ENCODE peak calls at places on chromosome 1, in nine cellular contexts. One of them, this sample, is unnamed.
A peak's percentile ranks its signal among the peaks of the same experiment; 100 is the strongest.

GRCh38 chr1:219173758-219174671 is at the start of gene LYPLAL1:
- DNase-seq in cardiac fibroblast: peak; percentile 94
- DNase-seq in fibroblast of pulmonary artery: peak; percentile 93
- DNase-seq in epithelial cell of esophagus: peak; percentile 86
- DNase-seq in right atrium auricular region: peak; percentile 90
- DNase-seq in left lung: peak; percentile 97
- DNase-seq in AG10803: peak; percentile 85
- DNase-seq in AG04449: no peak
- DNase-seq in astrocyte of the spinal cord: peak; percentile 89
- DNase-seq in this sample: peak; percentile 91

GRCh38 chr1:228219962-228220780 is 12.3 kb downstream of the OBSCN start:
- DNase-seq in cardiac fibroblast: no peak
- DNase-seq in fibroblast of pulmonary artery: no peak
- DNase-seq in epithelial cell of esophagus: no peak
- DNase-seq in right atrium auricular region: peak; percentile 52
- DNase-seq in left lung: no peak
- DNase-seq in AG10803: no peak
- DNase-seq in AG04449: no peak
- DNase-seq in astrocyte of the spinal cord: no peak
- DNase-seq in this sample: no peak

GRCh38 chr1:9438431-9439073 is 100.7 kb upstream of the SLC25A33 start:
- DNase-seq in cardiac fibroblast: peak; percentile 89
- DNase-seq in fibroblast of pulmonary artery: peak; percentile 97
- DNase-seq in epithelial cell of esophagus: peak; percentile 85
- DNase-seq in right atrium auricular region: peak; percentile 87
- DNase-seq in left lung: no peak
- DNase-seq in AG10803: peak; percentile 79
- DNase-seq in AG04449: peak; percentile 10
- DNase-seq in astrocyte of the spinal cord: peak; percentile 78
- DNase-seq in this sample: peak; percentile 88

GRCh38 chr1:78658901-78659300 is 9.3 kb downstream of the IFI44 start:
- DNase-seq in cardiac fibroblast: peak; percentile 48
- DNase-seq in fibroblast of pulmonary artery: peak; percentile 11
- DNase-seq in epithelial cell of esophagus: no peak
- DNase-seq in right atrium auricular region: no peak
- DNase-seq in left lung: no peak
- DNase-seq in AG10803: no peak
- DNase-seq in AG04449: no peak
- DNase-seq in astrocyte of the spinal cord: no peak
- DNase-seq in this sample: no peak

GRCh38 chr1:186875874-186876273 is 47.1 kb downstream of the PLA2G4A start:
- DNase-seq in cardiac fibroblast: no peak
- DNase-seq in fibroblast of pulmonary artery: no peak
- DNase-seq in epithelial cell of esophagus: peak; percentile 55
- DNase-seq in right atrium auricular region: no peak
- DNase-seq in left lung: no peak
- DNase-seq in AG10803: no peak
- DNase-seq in AG04449: no peak
- DNase-seq in astrocyte of the spinal cord: no peak
- DNase-seq in this sample: no peak

GRCh38 chr1:110872745-110873435 is at the start of gene CD53:
- DNase-seq in cardiac fibroblast: no peak
- DNase-seq in fibroblast of pulmonary artery: no peak
- DNase-seq in epithelial cell of esophagus: no peak
- DNase-seq in right atrium auricular region: no peak
- DNase-seq in left lung: no peak
- DNase-seq in AG10803: no peak
- DNase-seq in AG04449: no peak
- DNase-seq in astrocyte of the spinal cord: no peak
- DNase-seq in this sample: no peak

GRCh38 chr1:193774536-193775323 is 588.3 kb upstream of the B3GALT2 start:
- DNase-seq in cardiac fibroblast: no peak
- DNase-seq in fibroblast of pulmonary artery: no peak
- DNase-seq in epithelial cell of esophagus: no peak
- DNase-seq in right atrium auricular region: no peak
- DNase-seq in left lung: no peak
- DNase-seq in AG10803: no peak
- DNase-seq in AG04449: no peak
- DNase-seq in astrocyte of the spinal cord: no peak
- DNase-seq in this sample: no peak

GRCh38 chr1:161084205-161084988 is 5.0 kb downstream of the NECTIN4 start:
- DNase-seq in cardiac fibroblast: peak; percentile 26
- DNase-seq in fibroblast of pulmonary artery: peak; percentile 25
- DNase-seq in epithelial cell of esophagus: peak; percentile 45
- DNase-seq in right atrium auricular region: no peak
- DNase-seq in left lung: no peak
- DNase-seq in AG10803: peak; percentile 35
- DNase-seq in AG04449: no peak
- DNase-seq in astrocyte of the spinal cord: peak; percentile 37
- DNase-seq in this sample: peak; percentile 45

GRCh38 chr1:91523462-91523861 is 22.8 kb downstream of the CDC7 start:
- DNase-seq in cardiac fibroblast: peak; percentile 45
- DNase-seq in fibroblast of pulmonary artery: peak; percentile 22
- DNase-seq in epithelial cell of esophagus: no peak
- DNase-seq in right atrium auricular region: no peak
- DNase-seq in left lung: no peak
- DNase-seq in AG10803: peak; percentile 6
- DNase-seq in AG04449: no peak
- DNase-seq in astrocyte of the spinal cord: no peak
- DNase-seq in this sample: peak; percentile 44

GRCh38 chr1:227072991-227073390 is 132.9 kb downstream of the COQ8A start:
- DNase-seq in cardiac fibroblast: peak; percentile 8
- DNase-seq in fibroblast of pulmonary artery: peak; percentile 39
- DNase-seq in epithelial cell of esophagus: peak; percentile 72
- DNase-seq in right atrium auricular region: no peak
- DNase-seq in left lung: no peak
- DNase-seq in AG10803: no peak
- DNase-seq in AG04449: no peak
- DNase-seq in astrocyte of the spinal cord: peak; percentile 39
- DNase-seq in this sample: peak; percentile 21

GRCh38 chr1:13760340-13760739 is 60.4 kb downstream of the PRDM2 start:
- DNase-seq in cardiac fibroblast: no peak
- DNase-seq in fibroblast of pulmonary artery: no peak
- DNase-seq in epithelial cell of esophagus: no peak
- DNase-seq in right atrium auricular region: no peak
- DNase-seq in left lung: no peak
- DNase-seq in AG10803: no peak
- DNase-seq in AG04449: no peak
- DNase-seq in astrocyte of the spinal cord: no peak
- DNase-seq in this sample: no peak

GRCh38 chr1:205484985-205485967 is 19.2 kb upstream of the CDK18 start:
- DNase-seq in cardiac fibroblast: peak; percentile 79
- DNase-seq in fibroblast of pulmonary artery: peak; percentile 72
- DNase-seq in epithelial cell of esophagus: peak; percentile 75
- DNase-seq in right atrium auricular region: no peak
- DNase-seq in left lung: no peak
- DNase-seq in AG10803: peak; percentile 58
- DNase-seq in AG04449: no peak
- DNase-seq in astrocyte of the spinal cord: peak; percentile 67
- DNase-seq in this sample: peak; percentile 70
- TF ChIP-seq CTCF in cardiac fibroblast: peak; percentile 91
- TF ChIP-seq CTCF in fibroblast of pulmonary artery: peak; percentile 94
- TF ChIP-seq CTCF in epithelial cell of esophagus: peak; percentile 92
- TF ChIP-seq CTCF in right atrium auricular region: peak; percentile 95
- TF ChIP-seq CTCF in left lung: peak; percentile 95
- TF ChIP-seq CTCF in AG10803: peak; percentile 85
- TF ChIP-seq CTCF in AG04449: peak; percentile 89
- TF ChIP-seq CTCF in astrocyte of the spinal cord: peak; percentile 95
- TF ChIP-seq CTCF in this sample: peak; percentile 94

GRCh38 chr1:44416408-44416807 is 11.4 kb downstream of the RNF220 start:
- DNase-seq in cardiac fibroblast: no peak
- DNase-seq in fibroblast of pulmonary artery: no peak
- DNase-seq in epithelial cell of esophagus: no peak
- DNase-seq in right atrium auricular region: no peak
- DNase-seq in left lung: no peak
- DNase-seq in AG10803: no peak
- DNase-seq in AG04449: no peak
- DNase-seq in astrocyte of the spinal cord: no peak
- DNase-seq in this sample: no peak
- H3K4me3 ChIP-seq in cardiac fibroblast: no peak overlapping the region
- H3K4me3 ChIP-seq in fibroblast of pulmonary artery: no peak overlapping the region
- H3K4me3 ChIP-seq in epithelial cell of esophagus: no peak overlapping the region
- H3K4me3 ChIP-seq in right atrium auricular region: no peak overlapping the region
- H3K4me3 ChIP-seq in left lung: no peak overlapping the region
- H3K4me3 ChIP-seq in AG10803: no peak overlapping the region
- H3K4me3 ChIP-seq in AG04449: no peak overlapping the region
- H3K4me3 ChIP-seq in astrocyte of the spinal cord: no peak overlapping the region
- H3K4me3 ChIP-seq in this sample: no peak overlapping the region

GRCh38 chr1:94530373-94530878 is 11.1 kb downstream of the F3 start:
- DNase-seq in cardiac fibroblast: no peak
- DNase-seq in fibroblast of pulmonary artery: no peak
- DNase-seq in epithelial cell of esophagus: peak; percentile 49
- DNase-seq in right atrium auricular region: no peak
- DNase-seq in left lung: no peak
- DNase-seq in AG10803: peak; percentile 50
- DNase-seq in AG04449: no peak
- DNase-seq in astrocyte of the spinal cord: no peak
- DNase-seq in this sample: no peak

GRCh38 chr1:94529416-94529815 is 12.1 kb downstream of the F3 start:
- DNase-seq in cardiac fibroblast: no peak
- DNase-seq in fibroblast of pulmonary artery: no peak
- DNase-seq in epithelial cell of esophagus: peak; percentile 40
- DNase-seq in right atrium auricular region: no peak
- DNase-seq in left lung: no peak
- DNase-seq in AG10803: no peak
- DNase-seq in AG04449: no peak
- DNase-seq in astrocyte of the spinal cord: no peak
- DNase-seq in this sample: no peak

GRCh38 chr1:94531664-94532063 is 9.9 kb downstream of the F3 start:
- DNase-seq in cardiac fibroblast: no peak
- DNase-seq in fibroblast of pulmonary artery: no peak
- DNase-seq in epithelial cell of esophagus: peak; percentile 47
- DNase-seq in right atrium auricular region: no peak
- DNase-seq in left lung: no peak
- DNase-seq in AG10803: no peak
- DNase-seq in AG04449: no peak
- DNase-seq in astrocyte of the spinal cord: no peak
- DNase-seq in this sample: no peak

GRCh38 chr1:94528826-94529225 is 12.7 kb downstream of the F3 start:
- DNase-seq in cardiac fibroblast: no peak
- DNase-seq in fibroblast of pulmonary artery: no peak
- DNase-seq in epithelial cell of esophagus: peak; percentile 75
- DNase-seq in right atrium auricular region: no peak
- DNase-seq in left lung: no peak
- DNase-seq in AG10803: no peak
- DNase-seq in AG04449: no peak
- DNase-seq in astrocyte of the spinal cord: no peak
- DNase-seq in this sample: no peak

DNA sequence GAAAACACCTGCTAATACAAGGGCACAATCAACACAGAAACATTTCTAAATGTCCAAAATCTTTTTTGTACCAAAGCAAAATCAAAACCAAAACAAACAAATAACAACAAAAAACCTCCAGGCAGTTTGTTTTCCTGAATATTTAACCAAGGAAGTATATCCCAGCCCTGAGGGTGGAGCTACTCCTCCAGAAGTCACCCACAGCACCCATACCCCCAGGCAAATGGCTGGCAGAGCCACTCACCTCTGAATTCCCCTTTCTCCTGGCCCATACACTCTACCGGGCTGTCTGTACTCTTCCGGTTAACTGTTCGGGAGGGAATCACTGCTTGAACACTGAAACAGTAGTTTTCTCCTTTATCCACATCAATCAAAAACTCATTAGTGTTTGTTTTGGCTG is 9.5 kb downstream of the F3 start:
- DNase-seq in cardiac fibroblast: no peak
- DNase-seq in fibroblast of pulmonary artery: no peak
- DNase-seq in epithelial cell of esophagus: peak; percentile 63
- DNase-seq in right atrium auricular region: no peak
- DNase-seq in left lung: no peak
- DNase-seq in AG10803: no peak
- DNase-seq in AG04449: no peak
- DNase-seq in astrocyte of the spinal cord: no peak
- DNase-seq in this sample: no peak
- TF ChIP-seq CTCF in cardiac fibroblast: no peak
- TF ChIP-seq CTCF in fibroblast of pulmonary artery: peak; percentile 6
- TF ChIP-seq CTCF in epithelial cell of esophagus: no peak
- TF ChIP-seq CTCF in right atrium auricular region: no peak
- TF ChIP-seq CTCF in left lung: no peak
- TF ChIP-seq CTCF in AG10803: peak; percentile 17
- TF ChIP-seq CTCF in AG04449: no peak
- TF ChIP-seq CTCF in astrocyte of the spinal cord: no peak
- TF ChIP-seq CTCF in this sample: no peak

DNA sequence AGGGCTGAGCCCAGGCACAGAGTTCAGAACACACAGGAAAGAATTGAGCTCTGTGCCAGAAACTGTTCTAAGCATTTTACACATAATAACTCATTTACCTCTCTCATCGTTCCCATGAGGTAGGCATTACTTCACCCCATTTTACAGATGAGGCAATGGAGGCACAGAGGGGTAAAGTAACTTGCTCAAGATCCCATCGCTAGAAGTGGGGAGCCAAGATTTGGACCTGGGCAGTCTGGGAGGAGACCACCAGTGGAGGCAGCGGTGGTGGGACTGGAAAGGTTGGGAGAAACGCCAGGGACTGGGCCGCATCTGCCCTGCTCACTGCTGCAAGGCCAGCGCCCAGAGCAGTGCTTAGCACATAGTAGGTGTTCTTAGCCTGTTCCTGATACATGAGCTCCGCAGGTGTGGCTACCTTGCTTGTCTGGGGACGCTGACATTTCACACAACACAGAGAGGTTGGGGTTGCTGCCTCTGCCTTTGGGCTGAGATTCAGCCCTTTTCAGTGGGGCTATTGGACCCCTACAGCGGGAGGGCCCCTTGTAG is 27.8 kb upstream of the EPS8L3 start:
- DNase-seq in cardiac fibroblast: no peak
- DNase-seq in fibroblast of pulmonary artery: no peak
- DNase-seq in epithelial cell of esophagus: no peak
- DNase-seq in right atrium auricular region: no peak
- DNase-seq in left lung: no peak
- DNase-seq in AG10803: no peak
- DNase-seq in AG04449: no peak
- DNase-seq in astrocyte of the spinal cord: no peak
- DNase-seq in this sample: no peak
- H3K4me3 ChIP-seq in cardiac fibroblast: no peak overlapping the region
- H3K4me3 ChIP-seq in fibroblast of pulmonary artery: no peak overlapping the region
- H3K4me3 ChIP-seq in epithelial cell of esophagus: no peak overlapping the region
- H3K4me3 ChIP-seq in right atrium auricular region: no peak overlapping the region
- H3K4me3 ChIP-seq in left lung: no peak overlapping the region
- H3K4me3 ChIP-seq in AG10803: no peak overlapping the region
- H3K4me3 ChIP-seq in AG04449: no peak overlapping the region
- H3K4me3 ChIP-seq in astrocyte of the spinal cord: no peak overlapping the region
- H3K4me3 ChIP-seq in this sample: no peak overlapping the region

This sample was measured in fibroblast of the aortic adventitia.